ENCODE peak calls at places on chromosome 1, in four cellular contexts. M is IMR-90, C is mesendoderm, B is H9. R is an unnamed sample.

GRCh38 chr1:57440096-57440495 is 16.2 kb upstream of the DAB1 start:
- DNase-seq in M (no peak), C (peak; percentile 93), B (no peak), R (no peak)

GRCh38 chr1:21779613-21780521 is 3.1 kb downstream of the USP48 start:
- DNase-seq in M (no peak), C (no peak), B (no peak), R (no peak)

GRCh38 chr1:87208116-87208515 is 120.6 kb upstream of the LMO4 start:
- DNase-seq in M (no peak), C (no peak), B (no peak), R (no peak)

GRCh38 chr1:110087812-110088738 is 17.6 kb upstream of the ALX3 start:
- DNase-seq in M (peak; percentile 56), C (peak; percentile 71), B (peak; percentile 52), R (peak; percentile 26)

GRCh38 chr1:3170566-3171453 is 101.8 kb downstream of the PRDM16 start:
- DNase-seq in M (no peak), C (no peak), B (no peak), R (no peak)

GRCh38 chr1:194233069-194233468 is 1046.7 kb upstream of the B3GALT2 start:
- DNase-seq in M (peak; percentile 19), C (no peak), B (no peak), R (no peak)

GRCh38 chr1:160705176-160705745 is 6.4 kb downstream of the CD48 start:
- DNase-seq in M (no peak), C (no peak), B (no peak), R (no peak)

GRCh38 chr1:22957066-22957465 is 15.6 kb downstream of the LACTBL1 start:
- DNase-seq in M (no peak), C (no peak), B (no peak), R (no peak)

GRCh38 chr1:10726355-10726754 is 70.1 kb downstream of the CASZ1 start:
- DNase-seq in M (no peak), C (no peak), B (no peak), R (no peak)

GRCh38 chr1:27522860-27523665 is 33.1 kb upstream of the WASF2 start:
- DNase-seq in M (no peak), C (peak; percentile 79), B (no peak), R (no peak)

GRCh38 chr1:26259578-26259977 is 20.3 kb upstream of the SH3BGRL3 start:
- DNase-seq in M (no peak), C (no peak), B (no peak), R (no peak)

GRCh38 chr1:244444854-244445253 is 6.9 kb downstream of the ADSS2 start:
- DNase-seq in M (no peak), C (peak; percentile 49), B (no peak), R (no peak)

GRCh38 chr1:46166521-46167462 is 8.1 kb upstream of the TSPAN1 start:
- DNase-seq in M (no peak), C (no peak), B (peak; percentile 50), R (no peak)

GRCh38 chr1:247857069-247857985 is at the start of gene TRIM58:
- DNase-seq in M (no peak), C (peak; percentile 43), B (no peak), R (peak; percentile 66)

GRCh38 chr1:14442669-14443068 is 155.8 kb upstream of the KAZN start:
- DNase-seq in M (no peak), C (peak; percentile 42), B (peak; percentile 42), R (no peak)

GRCh38 chr1:23774174-23774880 is 3.9 kb upstream of the PITHD1 start:
- DNase-seq in M (no peak), C (no peak), B (no peak), R (no peak)

GRCh38 chr1:2880086-2880485 is 78.6 kb upstream of the TTC34 start:
- DNase-seq in M (no peak), C (no peak), B (no peak), R (no peak)

GRCh38 chr1:69523032-69523431 is 44.7 kb upstream of the LRRC7 start:
- DNase-seq in M (peak; percentile 87), C (no peak), B (no peak), R (peak; percentile 13)

GRCh38 chr1:221169447-221169889 is 290.2 kb downstream of the HLX start:
- DNase-seq in M (peak; percentile 67), C (peak; percentile 97), B (peak; percentile 31), R (no peak)

GRCh38 chr1:97632776-97633175 is 288.1 kb downstream of the DPYD start:
- DNase-seq in M (no peak), C (no peak), B (no peak), R (no peak)

GRCh38 chr1:70319750-70320149 is 34.8 kb downstream of the ANKRD13C start:
- DNase-seq in M (peak; percentile 87), C (no peak), B (no peak), R (no peak)

GRCh38 chr1:116113615-116114014 is 2.4 kb downstream of the MAB21L3 start:
- DNase-seq in M (no peak), C (no peak), B (no peak), R (no peak)

GRCh38 chr1:88552226-88552625 is 131.8 kb upstream of the PKN2 start:
- DNase-seq in M (no peak), C (peak; percentile 18), B (no peak), R (no peak)

GRCh38 chr1:78549366-78549765 is 58.6 kb downstream of the PTGFR start:
- DNase-seq in M (no peak), C (no peak), B (no peak), R (no peak)

GRCh38 chr1:224524679-224525078 is 90.1 kb upstream of the WDR26 start:
- DNase-seq in M (peak; percentile 78), C (no peak), B (no peak), R (peak; percentile 24)

GRCh38 chr1:48123647-48124046 is 98.9 kb upstream of the SLC5A9 start:
- DNase-seq in M (no peak), C (peak; percentile 22), B (no peak), R (no peak)

GRCh38 chr1:165845992-165846748 is 18.8 kb downstream of the UCK2 start:
- DNase-seq in M (no peak), C (no peak), B (no peak), R (no peak)

GRCh38 chr1:47186267-47187185 is 3.3 kb downstream of the PDZK1IP1 start:
- DNase-seq in M (no peak), C (no peak), B (no peak), R (no peak)

GRCh38 chr1:8430476-8430875 is 112.6 kb downstream of the SLC45A1 start:
- DNase-seq in M (no peak), C (no peak), B (no peak), R (no peak)

GRCh38 chr1:32273389-32274208 is 18.3 kb upstream of the HDAC1 start:
- DNase-seq in M (peak; percentile 9), C (peak; percentile 92), B (peak; percentile 97), R (no peak)

GRCh38 chr1:195897072-195897471 is 711.2 kb downstream of the KCNT2 start:
- DNase-seq in M (no peak), C (peak; percentile 63), B (no peak), R (no peak)

DNA sequence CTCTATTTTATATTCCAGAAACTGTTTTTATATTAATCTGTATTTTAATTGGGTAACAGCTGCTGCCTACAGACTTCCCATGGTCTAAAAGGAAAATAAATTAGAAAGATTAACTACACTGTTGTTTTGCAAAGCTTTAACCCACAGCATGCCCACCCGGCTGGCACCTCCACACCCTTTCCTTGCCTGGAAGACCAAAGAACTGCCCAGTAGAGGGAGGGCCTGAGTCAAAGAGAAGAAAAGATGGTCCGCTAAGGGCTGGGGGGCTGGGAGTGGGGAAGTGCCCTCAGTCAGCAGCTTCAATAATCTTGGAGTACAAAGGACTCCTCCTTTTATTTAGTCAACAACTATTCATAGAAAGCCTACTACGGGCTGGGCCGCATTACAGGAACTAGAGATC is 40.7 kb downstream of the ERI3 start:
- DNase-seq in M (no peak), C (peak; percentile 47), B (peak; percentile 36), R (no peak)
- H3K79me1 ChIP-seq in M (peaks cover 7% of the 10 kb centered on the region), C (peaks cover 1% of the 10 kb centered on the region), B (no peaks in the 10 kb centered on the region), R (no peaks in the 10 kb centered on the region)

GRCh38 chr1:53062731-53063591 is 948 bp downstream of the PODN start:
- DNase-seq in M (no peak), C (no peak), B (peak; percentile 60), R (no peak)

GRCh38 chr1:53061859-53062714 is at the start of gene PODN:
- DNase-seq in M (no peak), C (no peak), B (no peak), R (no peak)

GRCh38 chr1:53060580-53060979 is 1.4 kb upstream of the PODN start:
- DNase-seq in M (peak; percentile 81), C (no peak), B (no peak), R (no peak)

GRCh38 chr1:53063744-53064515 is 1.9 kb downstream of the PODN start:
- DNase-seq in M (no peak), C (no peak), B (no peak), R (no peak)

DNA sequence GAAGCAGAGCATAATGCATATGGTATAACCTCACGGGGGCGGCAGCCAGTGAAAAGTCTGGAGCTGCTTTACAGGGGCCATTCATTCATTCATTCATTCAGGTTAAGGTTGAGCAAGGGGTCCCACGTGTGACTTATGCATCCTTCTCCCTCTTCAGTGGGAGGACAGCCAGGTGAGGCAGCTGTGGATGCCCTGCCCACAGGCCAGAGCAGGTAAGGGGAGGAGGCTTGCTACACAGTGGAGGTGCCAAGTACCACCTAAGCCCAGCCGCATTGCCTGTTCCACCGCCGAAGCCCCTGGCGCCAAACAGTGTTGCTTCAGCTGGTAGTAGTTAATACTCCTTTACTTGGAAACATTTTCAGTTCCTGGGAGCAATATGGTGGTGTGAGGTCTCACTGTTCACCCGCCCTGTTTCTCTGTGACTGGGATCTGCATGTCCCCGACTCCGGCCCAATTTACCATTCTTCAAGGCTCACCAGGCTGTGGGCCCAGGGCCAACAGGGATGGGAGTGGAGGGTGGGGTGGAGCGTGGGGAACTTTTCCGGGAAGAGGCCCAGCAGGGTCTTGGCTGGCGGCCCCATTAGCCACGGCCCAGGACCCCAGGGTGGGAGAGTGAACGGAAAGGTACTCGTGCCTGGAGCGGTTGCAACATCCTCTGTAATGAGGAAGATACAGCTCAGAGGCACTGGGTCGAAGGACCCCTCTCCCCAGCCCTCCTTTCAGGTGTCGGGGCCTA is 722 bp upstream of the PODN start:
- DNase-seq in M (no peak), C (no peak), B (no peak), R (no peak)
- H3K4me2 ChIP-seq in M (peak overlapping the region; percentile 69), C (no peak overlapping the region), B (peak overlapping the region; percentile 69), R (peak overlapping the region; percentile 71)

GRCh38 chr1:228174482-228175315 is 9.1 kb downstream of the IBA57 start:
- DNase-seq in M (no peak), C (peak; percentile 63), B (peak; percentile 86), R (no peak)

GRCh38 chr1:228168563-228169270 is 3.1 kb downstream of the IBA57 start:
- DNase-seq in M (no peak), C (no peak), B (no peak), R (no peak)

GRCh38 chr1:228171221-228171891 is 5.8 kb downstream of the IBA57 start:
- DNase-seq in M (no peak), C (no peak), B (no peak), R (no peak)

GRCh38 chr1:228172591-228173527 is 7.3 kb downstream of the IBA57 start:
- DNase-seq in M (no peak), C (no peak), B (no peak), R (no peak)

GRCh38 chr1:228170666-228171065 is 5.1 kb downstream of the IBA57 start:
- DNase-seq in M (no peak), C (no peak), B (no peak), R (no peak)
- H3K79me1 ChIP-seq in M (peaks cover 45% of the 10 kb centered on the region), C (peaks cover 12% of the 10 kb centered on the region), B (no peaks in the 10 kb centered on the region), R (peaks cover 5% of the 10 kb centered on the region)

DNA sequence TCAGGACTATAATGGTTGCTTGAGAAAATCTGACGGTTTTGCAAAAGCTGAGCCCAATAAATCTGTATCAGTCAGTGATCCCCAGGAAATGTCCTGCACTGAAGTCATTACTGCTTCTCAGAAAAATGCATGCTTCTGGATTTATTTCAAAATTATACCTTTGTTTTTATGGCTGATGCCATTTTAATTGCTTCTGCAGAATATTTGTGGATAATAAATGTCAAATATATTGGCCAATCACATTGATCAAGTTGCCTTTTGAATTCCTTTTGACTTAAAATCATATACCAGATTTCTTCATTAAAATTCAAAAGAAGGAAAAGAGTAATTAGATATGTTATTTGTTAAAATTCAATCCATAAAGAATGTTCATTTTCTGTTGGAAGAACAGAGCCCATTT is 842.9 kb upstream of the ADGRL4 start:
- DNase-seq in M (no peak), C (no peak), B (no peak), R (no peak)
- H3K4me2 ChIP-seq in M (no peak overlapping the region), C (no peak overlapping the region), B (no peak overlapping the region), R (no peak overlapping the region)